ENCODE peak calls at places on chromosomes 13 and 19, in five cellular contexts. E is right cardiac atrium; V is neuronal stem cell; J is IMR-90; H is CD8-positive, alpha-beta T cell. Z is an unnamed sample. For H3K4me1 and H3K9me3, the result is how much of the 10 kb centered on the place peaks cover.

GRCh38 chr13:108437496-108437895 is 168.0 kb downstream of the TNFSF13B start:
- DNase-seq in V (no peak), E (no peak), H (no peak), J (no peak), Z (no peak)

GRCh38 chr13:76019421-76020044 is 383.4 kb downstream of the LMO7 start:
- DNase-seq in H (no peak), V (no peak), J (no peak), E (peak), Z (no peak)

GRCh38 chr13:71864094-71864980 is 2.7 kb downstream of the DACH1 start:
- DNase-seq in H (no peak), E (peak), V (no peak), J (no peak), Z (no peak)

GRCh38 chr13:112115403-112116091 is 48.6 kb downstream of the SOX1 start:
- DNase-seq in J (no peak), H (peak), E (no peak), V (no peak), Z (no peak)

GRCh38 chr19:50906217-50906616 is 5.0 kb downstream of the KLK4 start:
- DNase-seq in H (no peak), V (peak), E (no peak), J (no peak), Z (no peak)

GRCh38 chr13:95191821-95192220 is 109.4 kb downstream of the ABCC4 start:
- DNase-seq in E (peak), H (peak), V (peak), J (peak), Z (peak)

GRCh38 chr19:1948676-1949075 is 7.7 kb downstream of the CSNK1G2 start:
- DNase-seq in V (no peak), H (no peak), J (no peak), E (no peak), Z (no peak)

GRCh38 chr19:49590971-49591730 is at the start of gene PRR12:
- DNase-seq in V (peak), J (peak), H (peak), E (peak), Z (peak)

GRCh38 chr13:20399515-20399914 is 126.1 kb downstream of the CRYL1 start:
- DNase-seq in H (no peak), J (no peak), V (no peak), E (no peak), Z (no peak)

GRCh38 chr13:22229916-22230315 is 559.0 kb downstream of the FGF9 start:
- DNase-seq in V (no peak), J (no peak), H (no peak), E (no peak), Z (no peak)

GRCh38 chr13:35866801-35867200 is 264.4 kb downstream of the DCLK1 start:
- DNase-seq in H (no peak), E (peak), V (no peak), J (no peak), Z (no peak)

GRCh38 chr13:30927595-30927994 is 4.9 kb upstream of the TEX26 start:
- DNase-seq in E (no peak), J (no peak), H (no peak), V (no peak), Z (no peak)
- H3K4me1 ChIP-seq in E (under half), J (under half), H (under half), V (under half), Z (under half)

DNA sequence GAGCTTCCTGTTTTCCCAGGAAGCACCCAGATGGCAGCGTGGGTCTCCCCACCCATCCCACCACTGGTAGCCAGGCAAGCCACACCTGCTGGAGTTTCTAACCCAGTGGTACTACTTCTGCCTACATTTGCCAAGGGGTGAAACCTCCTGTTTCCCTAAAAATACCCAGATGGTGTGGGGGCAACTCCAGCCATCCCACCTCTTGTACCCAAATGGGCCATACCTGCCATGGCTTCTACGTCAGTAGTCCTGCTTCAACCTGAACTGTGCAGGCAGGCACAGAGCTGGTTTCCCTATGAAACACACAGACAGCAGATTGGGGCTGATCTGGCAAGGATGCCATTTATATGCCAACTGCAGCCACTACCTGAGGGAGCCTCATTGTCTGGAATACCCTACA is 809.4 kb upstream of the MIR17HG start:
- DNase-seq in E (no peak), J (no peak), H (no peak), V (no peak), Z (no peak)
- H3K9me3 ChIP-seq in E (under half), J (under half), H (under half), V (under half), Z (under half)

DNA sequence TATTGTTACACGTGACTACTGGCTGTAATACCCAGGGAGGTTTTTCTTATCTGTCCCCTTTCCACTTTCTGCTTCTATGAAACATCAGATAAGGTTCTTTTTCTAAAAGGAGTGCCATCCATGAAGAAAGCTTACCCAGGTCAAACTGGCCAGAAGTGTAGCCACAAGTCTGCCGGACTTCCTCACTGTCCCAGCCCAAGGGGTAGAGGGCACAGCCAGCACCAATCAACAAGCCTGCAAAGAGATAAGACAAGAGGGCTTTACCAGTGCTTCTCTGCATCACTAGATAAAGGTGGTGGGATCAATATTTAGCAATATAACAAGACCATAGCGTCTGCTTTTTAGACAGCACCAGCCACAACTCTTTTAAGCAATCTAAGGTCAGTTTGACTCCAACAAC is 224.7 kb downstream of the LHFPL6 start:
- DNase-seq in H (no peak), V (no peak), J (no peak), E (no peak), Z (no peak)
- H3K27ac ChIP-seq in H (no peak), V (no peak), J (no peak), E (no peak), Z (no peak)

GRCh38 chr19:38277969-38278680 is 13.8 kb downstream of the SPINT2 start:
- DNase-seq in V (no peak), H (no peak), J (peak), E (peak), Z (no peak)

GRCh38 chr19:38280030-38280921 is 15.9 kb downstream of the SPINT2 start:
- DNase-seq in H (no peak), J (no peak), E (no peak), V (no peak), Z (no peak)

GRCh38 chr19:38276942-38277517 is 12.7 kb downstream of the SPINT2 start:
- DNase-seq in V (no peak), J (no peak), H (no peak), E (peak), Z (no peak)

GRCh38 chr19:38277549-38277948 is 13.2 kb downstream of the SPINT2 start:
- DNase-seq in V (no peak), E (no peak), J (peak), H (no peak), Z (no peak)

DNA sequence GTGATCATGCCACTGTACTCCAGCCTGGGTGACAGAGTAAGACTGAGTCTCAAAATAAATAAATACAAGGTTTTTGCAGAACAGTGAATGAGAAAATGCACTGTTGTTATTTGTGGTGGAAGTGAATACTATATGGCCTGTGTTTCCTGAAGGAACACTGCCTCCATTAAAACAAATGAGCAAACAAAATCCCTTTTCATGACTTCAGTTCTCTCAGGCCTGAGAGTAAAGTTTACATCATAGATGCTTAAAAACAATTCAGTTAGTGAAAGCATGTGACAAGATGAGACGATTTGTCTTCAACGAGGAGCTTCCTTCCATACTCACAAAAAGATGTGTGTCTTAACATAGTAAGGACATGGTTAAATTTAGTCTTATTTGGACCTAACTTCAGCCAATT is 14.4 kb downstream of the SPINT2 start:
- DNase-seq in J (no peak), H (no peak), V (no peak), E (no peak), Z (no peak)
- H3K4me1 ChIP-seq in J (under half), H (under half), V (under half), E (under half), Z (under half)

GRCh38 chr19:56577719-56578602 is 10.7 kb downstream of the ZNF470 start:
- DNase-seq in V (no peak), J (no peak), E (no peak), H (no peak), Z (no peak)

GRCh38 chr19:56573914-56574313 is 6.6 kb downstream of the ZNF470 start:
- DNase-seq in J (no peak), H (no peak), V (no peak), E (no peak), Z (no peak)
- H3K9me3 ChIP-seq in J (half or more), H (half or more), V (half or more), E (under half), Z (under half)

DNA sequence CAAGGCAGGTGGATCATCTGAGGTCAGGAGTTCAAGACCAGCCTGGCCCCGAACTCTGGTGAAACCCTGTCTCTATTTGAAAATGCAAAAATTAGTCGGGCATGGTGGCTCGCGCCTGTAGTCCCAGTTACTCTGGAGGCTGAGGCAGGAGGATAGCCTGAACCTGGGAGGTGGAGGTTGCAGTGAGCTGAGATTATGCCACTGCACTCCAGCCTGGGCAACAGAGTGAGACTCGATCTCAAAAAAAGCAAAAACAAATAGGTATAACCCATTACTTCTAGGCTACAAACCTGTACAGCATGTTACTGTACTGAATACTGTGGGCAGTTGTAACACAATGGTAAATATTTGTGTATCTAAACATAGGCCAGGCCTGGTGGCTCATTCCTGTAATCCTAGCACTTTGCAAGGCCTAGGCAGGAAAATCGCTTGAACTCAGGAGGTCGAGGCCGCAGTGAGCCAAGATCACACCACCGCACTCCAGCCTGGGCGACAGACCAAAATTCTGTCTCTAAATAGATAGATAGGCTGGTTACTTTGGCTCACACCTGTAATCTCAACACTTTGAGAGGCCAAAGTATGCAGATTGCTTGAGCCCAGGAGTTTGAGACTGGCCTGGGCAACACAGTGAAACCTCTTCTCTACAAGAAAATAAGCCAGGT is 63.5 kb downstream of the MYO9B start:
- DNase-seq in V (no peak), H (no peak), J (no peak), E (peak), Z (no peak)
- H3K27ac ChIP-seq in V (no peak), H (no peak), J (no peak), E (peak), Z (no peak)

GRCh38 chr13:100515410-100515800 is 73.2 kb downstream of the GGACT start:
- DNase-seq in E (no peak), V (no peak), J (no peak), H (peak), Z (no peak)

GRCh38 chr13:100513987-100514670 is 74.5 kb downstream of the GGACT start:
- DNase-seq in E (no peak), J (no peak), H (peak), V (no peak), Z (no peak)

GRCh38 chr13:100517135-100517534 is 71.5 kb downstream of the GGACT start:
- DNase-seq in E (no peak), V (no peak), H (peak), J (no peak), Z (no peak)

GRCh38 chr13:100513171-100513570 is 75.4 kb downstream of the GGACT start:
- DNase-seq in E (no peak), H (no peak), J (no peak), V (no peak), Z (no peak)

DNA sequence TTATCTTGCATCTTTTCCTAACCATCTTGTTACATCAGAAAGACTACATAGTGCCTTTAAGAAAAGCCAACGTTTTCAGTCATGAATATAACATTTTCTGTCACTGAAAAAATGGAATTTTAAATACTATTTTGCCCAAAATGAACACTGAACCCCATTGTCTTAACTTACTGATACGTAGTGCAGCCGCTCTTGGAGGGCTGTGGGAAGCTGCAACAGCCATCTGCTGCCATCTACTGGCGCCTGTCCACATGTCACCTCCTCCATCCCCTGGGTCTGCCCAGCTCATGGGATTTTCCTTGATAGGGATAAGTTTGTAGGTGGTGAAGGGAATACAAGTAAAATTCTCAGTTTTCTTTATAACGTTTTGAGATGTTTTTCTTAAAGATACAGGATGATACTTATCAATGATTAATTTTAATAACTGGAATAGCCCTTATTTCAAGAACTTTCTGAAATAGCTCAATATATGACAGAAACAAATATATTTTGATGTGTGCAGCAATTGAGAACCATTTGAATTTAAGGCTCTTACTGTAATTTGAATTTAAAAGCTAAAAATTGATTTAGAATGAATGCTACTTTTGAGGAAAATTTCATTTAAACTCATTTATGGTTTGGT is 73.7 kb downstream of the GGACT start:
- DNase-seq in H (peak), E (peak), J (peak), V (peak), Z (peak)
- H3K4me1 ChIP-seq in H (under half), E (under half), J (under half), V (under half), Z (under half)

GRCh38 chr13:19161308-19161707 is 20.3 kb downstream of the TUBA3C start:
- DNase-seq in J (no peak), H (no peak), E (no peak), V (no peak), Z (no peak)

GRCh38 chr13:19159181-19159580 is 22.4 kb downstream of the TUBA3C start:
- DNase-seq in H (no peak), J (no peak), V (no peak), E (no peak), Z (no peak)

GRCh38 chr13:19158526-19158925 is 23.1 kb downstream of the TUBA3C start:
- DNase-seq in J (no peak), H (no peak), V (no peak), E (no peak), Z (no peak)

GRCh38 chr13:19158006-19158405 is 23.6 kb downstream of the TUBA3C start:
- DNase-seq in E (no peak), H (no peak), J (no peak), V (no peak), Z (no peak)

GRCh38 chr13:19159761-19160420 is 21.7 kb downstream of the TUBA3C start:
- DNase-seq in V (no peak), J (no peak), E (no peak), H (no peak), Z (no peak)
- H3K9me3 ChIP-seq in V (under half), J (half or more), E (under half), H (under half), Z (under half)